ENCODE peak calls at places on chromosome 7, in six cellular contexts. G is midbrain, W is posterior cingulate gyrus, V is astrocyte, O is NCI-H1092, Q is psoas muscle. S is an unnamed sample.

GRCh38 chr7:128011079-128011670 is 20.1 kb downstream of the LRRC4 start:
- DNase-seq in G (no peak), W (no peak), O (no peak), V (no peak), Q (no peak), S (no peak)

GRCh38 chr7:139733751-139734150 is 44.0 kb downstream of the HIPK2 start:
- DNase-seq in V (no peak), W (no peak), Q (no peak), O (no peak), G (no peak), S (no peak)

GRCh38 chr7:26631601-26632000 is 232.8 kb downstream of the SKAP2 start:
- DNase-seq in W (no peak), Q (no peak), V (no peak), G (no peak), O (no peak), S (no peak)

GRCh38 chr7:117834983-117835664 is 38.1 kb downstream of the CTTNBP2 start:
- DNase-seq in O (peak), W (no peak), V (no peak), Q (no peak), G (peak), S (no peak)

GRCh38 chr7:56074371-56074791 is 10.3 kb downstream of the SUMF2 start:
- DNase-seq in G (peak), Q (peak), V (peak), O (peak), W (peak), S (peak)

GRCh38 chr7:115516341-115516740 is 514.2 kb downstream of the TFEC start:
- DNase-seq in Q (no peak), O (no peak), W (no peak), G (no peak), V (peak), S (no peak)

GRCh38 chr7:27804139-27804538 is 64.2 kb downstream of the TAX1BP1 start:
- DNase-seq in W (no peak), O (no peak), Q (no peak), V (no peak), G (no peak), S (no peak)

GRCh38 chr7:159197066-159197975 is 52.7 kb upstream of the VIPR2 start:
- DNase-seq in V (no peak), Q (no peak), O (no peak), W (no peak), G (no peak), S (no peak)

GRCh38 chr7:77427996-77428603 is 12.0 kb upstream of the GSAP start:
- DNase-seq in W (no peak), O (no peak), V (peak), G (no peak), Q (no peak), S (no peak)

GRCh38 chr7:11846311-11846710 is 14.3 kb upstream of the THSD7A start:
- DNase-seq in W (no peak), G (no peak), Q (no peak), V (no peak), O (no peak), S (no peak)

GRCh38 chr7:76201732-76202665 is at the start of gene SRRM3:
- DNase-seq in V (peak), Q (peak), W (peak), G (peak), O (peak), S (peak)

GRCh38 chr7:127885843-127886242 is 145.4 kb downstream of the LRRC4 start:
- DNase-seq in O (no peak), W (peak), Q (no peak), G (no peak), V (peak), S (peak)

GRCh38 chr7:27184342-27185012 is 555 bp downstream of the HOXA11 start:
- DNase-seq in V (no peak), O (no peak), G (no peak), W (no peak), Q (no peak), S (no peak)

GRCh38 chr7:83684928-83685327 is 36.0 kb upstream of the SEMA3E start:
- DNase-seq in Q (no peak), G (no peak), O (no peak), V (no peak), W (no peak), S (no peak)

GRCh38 chr7:33852838-33853237 is 52.5 kb upstream of the BMPER start:
- DNase-seq in G (no peak), V (no peak), Q (no peak), W (no peak), O (no peak), S (no peak)

GRCh38 chr7:5230272-5231067 is 40.4 kb downstream of the WIPI2 start:
- DNase-seq in V (no peak), G (no peak), O (no peak), W (no peak), Q (no peak), S (peak)

GRCh38 chr7:1942704-1943294 is 272.7 kb downstream of the ELFN1 start:
- DNase-seq in V (no peak), W (no peak), Q (no peak), G (no peak), O (no peak), S (peak)

GRCh38 chr7:115724400-115725056 is 306.0 kb downstream of the TFEC start:
- DNase-seq in Q (no peak), G (no peak), O (peak), V (no peak), W (no peak), S (no peak)

GRCh38 chr7:99121496-99122021 is 22.3 kb downstream of the SMURF1 start:
- DNase-seq in W (peak), Q (no peak), O (no peak), V (no peak), G (no peak), S (peak)

GRCh38 chr7:54728411-54728810 is 30.6 kb downstream of the SEC61G start:
- DNase-seq in G (no peak), V (no peak), Q (no peak), O (no peak), W (no peak), S (no peak)

GRCh38 chr7:150927157-150927953 is 50.8 kb downstream of the KCNH2 start:
- DNase-seq in O (no peak), V (no peak), Q (no peak), G (no peak), W (no peak), S (no peak)

GRCh38 chr7:46616636-46617035 is 695.6 kb upstream of the IGFBP3 start:
- DNase-seq in O (no peak), Q (no peak), W (no peak), V (peak), G (no peak), S (no peak)

GRCh38 chr7:102236592-102237287 is 49.9 kb upstream of the SH2B2 start:
- DNase-seq in W (peak), Q (peak), O (peak), G (peak), V (no peak), S (peak)

GRCh38 chr7:113113912-113114311 is 4.4 kb downstream of the SMIM30 start:
- DNase-seq in O (no peak), V (no peak), Q (no peak), G (no peak), W (no peak), S (no peak)

GRCh38 chr7:41436139-41436538 is 266.8 kb downstream of the INHBA start:
- DNase-seq in G (no peak), Q (no peak), W (no peak), V (no peak), O (no peak), S (no peak)

GRCh38 chr7:5489991-5490536 is 66.4 kb upstream of the TNRC18 start:
- DNase-seq in G (no peak), V (no peak), W (no peak), O (no peak), Q (no peak), S (no peak)

GRCh38 chr7:149809215-149809614 is 29.0 kb upstream of the ZNF862 start:
- DNase-seq in W (no peak), O (no peak), Q (no peak), G (peak), V (no peak), S (peak)

GRCh38 chr7:77747718-77748117 is 50.5 kb downstream of the TMEM60 start:
- DNase-seq in O (no peak), W (no peak), V (no peak), G (no peak), Q (no peak), S (no peak)

GRCh38 chr7:130971297-130971696 is 237.3 kb upstream of the KLF14 start:
- DNase-seq in Q (no peak), G (no peak), O (no peak), W (no peak), V (no peak), S (no peak)

GRCh38 chr7:44439933-44440332 is 50.5 kb downstream of the NUDCD3 start:
- DNase-seq in G (no peak), O (no peak), V (no peak), Q (no peak), W (no peak), S (no peak)

GRCh38 chr7:51292596-51292995 is 24.0 kb downstream of the COBL start:
- DNase-seq in O (no peak), Q (no peak), G (no peak), V (no peak), W (no peak), S (no peak)

GRCh38 chr7:30971440-30971839 is 7.7 kb downstream of the GHRHR start:
- DNase-seq in Q (no peak), G (no peak), O (no peak), W (no peak), V (no peak), S (no peak)

GRCh38 chr7:21077602-21078001 is 290.9 kb upstream of the SP8 start:
- DNase-seq in G (no peak), Q (no peak), O (no peak), V (no peak), W (no peak), S (no peak)

GRCh38 chr7:151115836-151116418 is 29.7 kb downstream of the AGAP3 start:
- DNase-seq in Q (no peak), V (no peak), W (no peak), G (no peak), O (no peak), S (no peak)

GRCh38 chr7:134865001-134865845 is 85.8 kb downstream of the CALD1 start:
- DNase-seq in Q (no peak), W (no peak), G (no peak), V (peak), O (no peak), S (no peak)